ENCODE peak calls at places on chromosomes 12 and 14, in nine cellular contexts. A is A549, O is lower lobe of right lung, M is ovary, N is sigmoid colon, X is psoas muscle, S is transverse colon, E is thoracic aorta, K is left ventricle myocardium inferior. I is an unnamed sample. For H3K9me3, the result is how much of the 10 kb centered on the place peaks cover.

GRCh38 chr12:110641512-110641911 is 27.6 kb downstream of the TCTN1 start:
- DNase-seq in A (no peak), M (peak), E (no peak), K (peak), X (peak), N (no peak), S (no peak), O (no peak), I (no peak)

GRCh38 chr14:32601908-32602307 is 272.8 kb downstream of the AKAP6 start:
- DNase-seq in X (no peak), E (no peak), A (no peak), M (no peak), O (no peak), S (no peak), N (no peak), K (no peak), I (no peak)

GRCh38 chr12:104063712-104064030 is 660 bp upstream of the HCFC2 start:
- DNase-seq in M (no peak), X (no peak), E (no peak), A (no peak), K (no peak), O (no peak), S (no peak), N (peak), I (no peak)

GRCh38 chr14:43579743-43580142 is 927.3 kb downstream of the FSCB start:
- DNase-seq in E (no peak), N (no peak), O (no peak), S (no peak), X (no peak), A (no peak), K (no peak), M (no peak), I (no peak)

GRCh38 chr12:78571953-78572352 is 292.6 kb upstream of the SYT1 start:
- DNase-seq in K (no peak), X (no peak), E (no peak), O (no peak), A (peak), N (no peak), M (peak), S (no peak), I (no peak)

GRCh38 chr12:76123301-76124212 is 39.1 kb upstream of the NAP1L1 start:
- DNase-seq in M (no peak), X (no peak), E (no peak), N (no peak), S (no peak), A (no peak), O (no peak), K (no peak), I (no peak)

GRCh38 chr14:64196668-64197411 is 97.3 kb downstream of the ESR2 start:
- DNase-seq in E (no peak), S (no peak), A (no peak), X (no peak), N (no peak), K (peak), M (peak), O (peak), I (peak)

GRCh38 chr12:2301531-2302461 is 249.0 kb downstream of the CACNA1C start:
- DNase-seq in X (no peak), K (peak), M (peak), O (no peak), E (peak), S (no peak), A (no peak), N (peak), I (no peak)

GRCh38 chr12:93174048-93174447 is 203.7 kb upstream of the NUDT4 start:
- DNase-seq in N (no peak), S (no peak), M (no peak), E (no peak), X (no peak), O (no peak), A (no peak), K (no peak), I (no peak)

GRCh38 chr12:85516667-85517325 is 236.8 kb downstream of the ALX1 start:
- DNase-seq in X (no peak), M (no peak), E (no peak), K (no peak), N (no peak), S (no peak), A (no peak), O (no peak), I (no peak)

GRCh38 chr12:103841690-103842584 is 903 bp upstream of the NT5DC3 start:
- DNase-seq in A (peak), M (peak), X (peak), S (no peak), K (peak), E (peak), O (peak), N (peak), I (no peak)

GRCh38 chr12:17076335-17076734 is 470.4 kb upstream of the LMO3 start:
- DNase-seq in A (peak), M (no peak), S (no peak), N (no peak), E (no peak), O (no peak), K (no peak), X (no peak), I (no peak)

GRCh38 chr12:121005346-121005815 is 10.9 kb downstream of the C12orf43 start:
- DNase-seq in N (no peak), O (no peak), X (no peak), E (no peak), K (no peak), M (no peak), A (peak), S (peak), I (no peak)

GRCh38 chr12:113187588-113187987 is 2.1 kb downstream of the RITA1 start:
- DNase-seq in M (no peak), N (no peak), K (no peak), E (no peak), X (no peak), O (no peak), A (no peak), S (no peak), I (no peak)

GRCh38 chr12:113088971-113089756 is 32.6 kb downstream of the DTX1 start:
- DNase-seq in X (no peak), N (no peak), K (no peak), S (peak), M (no peak), E (no peak), O (no peak), A (no peak), I (no peak)

GRCh38 chr12:47868552-47869031 is 36.2 kb downstream of the VDR start:
- DNase-seq in N (no peak), S (peak), X (no peak), E (no peak), A (no peak), O (no peak), K (no peak), M (no peak), I (no peak)

GRCh38 chr12:19437996-19438395 is 1.3 kb upstream of the AEBP2 start:
- DNase-seq in A (no peak), E (no peak), X (no peak), M (no peak), S (no peak), O (no peak), N (no peak), K (no peak), I (no peak)

GRCh38 chr12:64445490-64445889 is 6.4 kb upstream of the TBK1 start:
- DNase-seq in S (no peak), A (no peak), N (no peak), E (no peak), O (no peak), M (no peak), K (no peak), X (no peak), I (no peak)

GRCh38 chr12:117028254-117028653 is 71.0 kb downstream of the TESC start:
- DNase-seq in O (no peak), M (no peak), N (peak), S (no peak), E (no peak), A (no peak), K (no peak), X (no peak), I (no peak)

GRCh38 chr12:30794591-30795409 is 40.0 kb upstream of the CAPRIN2 start:
- DNase-seq in S (no peak), K (no peak), E (peak), X (no peak), M (no peak), O (no peak), A (peak), N (no peak), I (peak)

GRCh38 chr12:97643961-97644360 is 181.4 kb downstream of the RMST start:
- DNase-seq in M (no peak), E (no peak), A (no peak), X (no peak), S (no peak), O (no peak), K (no peak), N (no peak), I (no peak)

GRCh38 chr14:104210548-104211195 is 72.3 kb downstream of the KIF26A start:
- DNase-seq in A (no peak), K (no peak), N (no peak), X (no peak), M (no peak), E (no peak), S (no peak), O (peak), I (no peak)

GRCh38 chr12:127723236-127723635 is 543.7 kb upstream of the TMEM132C start:
- DNase-seq in A (no peak), O (no peak), M (no peak), K (no peak), S (no peak), X (no peak), E (no peak), N (no peak), I (no peak)

GRCh38 chr12:3204143-3204542 is 127.0 kb downstream of the TSPAN9 start:
- DNase-seq in K (no peak), S (no peak), X (no peak), N (no peak), M (no peak), O (no peak), E (no peak), A (no peak), I (no peak)

GRCh38 chr12:49975370-49975761 is 2.6 kb downstream of the AQP6 start:
- DNase-seq in M (no peak), X (no peak), K (no peak), O (no peak), A (no peak), S (no peak), E (no peak), N (peak), I (no peak)

GRCh38 chr12:108646597-108647190 is 13.0 kb upstream of the SELPLG start:
- DNase-seq in O (no peak), K (no peak), M (no peak), A (no peak), S (no peak), N (no peak), X (no peak), E (no peak), I (no peak)

GRCh38 chr12:26789731-26790644 is 43.0 kb downstream of the ITPR2 start:
- DNase-seq in S (peak), K (no peak), E (no peak), O (no peak), X (no peak), A (peak), M (no peak), N (no peak), I (no peak)

GRCh38 chr14:50342211-50343080 is 30.3 kb downstream of the DMAC2L start:
- DNase-seq in K (peak), A (peak), N (peak), O (peak), X (no peak), E (no peak), M (peak), S (peak), I (peak)

GRCh38 chr12:55736780-55737580 is 5.9 kb upstream of the GDF11 start:
- DNase-seq in K (peak), O (peak), S (peak), N (peak), M (no peak), A (peak), E (no peak), X (peak), I (no peak)

GRCh38 chr12:110102255-110102654 is 21.9 kb upstream of the IFT81 start:
- DNase-seq in X (peak), O (no peak), M (peak), E (no peak), K (no peak), N (no peak), S (no peak), A (peak), I (no peak)

GRCh38 chr12:97501422-97501821 is 38.8 kb downstream of the RMST start:
- DNase-seq in A (no peak), K (no peak), S (no peak), E (no peak), X (no peak), O (no peak), N (no peak), M (no peak), I (no peak)

GRCh38 chr12:64618953-64619590 is 8.8 kb downstream of the RASSF3 start:
- DNase-seq in N (no peak), S (no peak), K (no peak), E (no peak), M (no peak), A (no peak), X (no peak), O (no peak), I (no peak)

GRCh38 chr12:507261-507853 is 47.6 kb downstream of the B4GALNT3 start:
- DNase-seq in M (no peak), S (peak), K (no peak), O (no peak), X (no peak), A (no peak), N (no peak), E (no peak), I (no peak)

GRCh38 chr14:68740798-68741480 is 51.9 kb downstream of the ZFP36L1 start:
- DNase-seq in K (no peak), E (no peak), N (no peak), A (no peak), O (no peak), S (no peak), M (no peak), X (no peak), I (no peak)

GRCh38 chr12:119644930-119645329 is 23.0 kb upstream of the PRKAB1 start:
- DNase-seq in N (no peak), O (no peak), X (no peak), M (no peak), K (no peak), E (no peak), S (no peak), A (no peak), I (no peak)

GRCh38 chr14:94876306-94876705 is 106.4 kb upstream of the GSC start:
- DNase-seq in K (no peak), M (no peak), E (no peak), A (no peak), X (no peak), O (no peak), S (no peak), N (no peak), I (no peak)

GRCh38 chr14:54673193-54674121 is 106.5 kb downstream of the SAMD4A start:
- DNase-seq in E (no peak), K (no peak), S (no peak), M (no peak), O (no peak), A (no peak), N (peak), X (no peak), I (peak)

GRCh38 chr14:93092606-93093556 is 22.8 kb downstream of the ITPK1 start:
- DNase-seq in X (no peak), M (no peak), A (no peak), K (no peak), S (no peak), N (no peak), E (no peak), O (no peak), I (no peak)
- TF ChIP-seq CTCF in X (no peak), M (no peak), A (no peak), K (no peak), S (no peak), N (no peak), E (no peak), O (no peak), I (no peak)

GRCh38 chr14:71062581-71063303 is 155.5 kb downstream of the PCNX1 start:
- DNase-seq in M (no peak), S (no peak), N (no peak), A (no peak), E (no peak), X (no peak), O (no peak), K (no peak), I (no peak)
- H3K9me3 ChIP-seq in M (under half), S (under half), N (under half), A (under half), E (under half), X (under half), O (under half), K (under half), I (under half)

GRCh38 chr12:96063046-96063445 is 27.7 kb upstream of the LTA4H start:
- DNase-seq in A (peak), N (no peak), K (no peak), S (no peak), E (no peak), O (no peak), M (no peak), X (no peak), I (no peak)
- TF ChIP-seq CTCF in A (peak), N (no peak), K (no peak), S (no peak), E (no peak), O (no peak), M (no peak), X (no peak), I (no peak)

DNA sequence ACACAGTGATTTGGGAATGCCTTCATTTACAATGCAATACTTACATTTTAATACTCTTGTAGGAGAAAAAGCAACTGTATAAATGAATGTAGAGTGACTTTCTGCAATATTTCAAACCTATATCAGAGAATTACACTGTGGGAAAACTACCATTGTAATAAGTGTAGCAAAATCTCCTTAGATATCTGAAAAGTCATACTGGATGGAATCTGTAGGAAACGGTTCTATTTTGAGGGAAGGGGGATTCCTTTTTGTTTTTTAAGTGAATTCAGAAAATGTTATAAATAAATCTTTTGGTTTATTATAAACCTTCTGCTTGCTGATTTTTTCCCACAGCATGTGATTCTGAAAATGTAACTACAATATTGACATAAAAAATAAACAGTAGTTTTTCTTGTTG is 23.0 kb downstream of the ZNF891 start:
- DNase-seq in N (no peak), M (no peak), E (no peak), S (no peak), O (no peak), K (no peak), X (no peak), A (no peak), I (no peak)
- H3K9me3 ChIP-seq in N (half or more), M (half or more), E (half or more), S (half or more), O (half or more), K (half or more), X (half or more), A (half or more), I (half or more)

DNA sequence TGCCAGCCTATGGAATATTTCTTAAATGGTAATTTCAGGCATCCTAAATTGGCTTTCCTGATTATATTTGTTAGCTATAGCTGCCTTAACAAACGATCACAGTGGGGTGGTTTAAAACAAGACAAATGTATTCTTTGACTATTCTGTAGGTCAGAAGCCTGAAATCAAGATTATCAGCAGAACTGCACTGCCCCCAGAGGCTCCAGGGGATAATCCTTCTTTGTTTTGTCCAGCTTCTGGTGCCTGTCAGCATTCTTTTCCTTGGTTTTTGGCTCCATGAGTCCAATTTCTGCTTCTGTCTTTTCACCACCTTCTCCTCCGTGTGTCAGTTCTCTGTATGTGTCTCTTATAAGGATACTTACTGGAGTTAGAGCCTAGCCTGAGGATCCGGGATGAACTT is 1282.2 kb upstream of the USP15 start:
- DNase-seq in A (no peak), O (no peak), E (no peak), X (no peak), K (no peak), S (no peak), M (no peak), N (no peak), I (no peak)
- TF ChIP-seq CTCF in A (no peak), O (no peak), E (no peak), X (no peak), K (no peak), S (no peak), M (no peak), N (no peak), I (no peak)

GRCh38 chr14:105878125-105878524 is 351.7 kb downstream of the TMEM121 start:
- DNase-seq in X (peak), O (peak), K (peak), A (no peak), N (peak), E (no peak), S (no peak), M (no peak), I (no peak)
- H3K9me3 ChIP-seq in X (under half), O (under half), K (under half), A (under half), N (under half), E (under half), S (under half), M (under half), I (under half)